ENCODE peak calls at places on chromosome 5, in nine cellular contexts. Q, Y, C, E, A, W, Z, D and B are unnamed samples.

GRCh38 chr5:178314961-178315820 is 82.6 kb upstream of the PHYKPL start:
- DNase-seq in Q (peak), Y (no peak), C (no peak), E (no peak), A (peak), W (no peak), Z (no peak), D (peak), B (no peak)

GRCh38 chr5:80706835-80707447 is 52.2 kb upstream of the DHFR start:
- DNase-seq in Q (no peak), Y (no peak), C (no peak), E (no peak), A (no peak), W (no peak), Z (no peak), D (no peak), B (no peak)

GRCh38 chr5:81779935-81780266 is 29.0 kb upstream of the SSBP2 start:
- DNase-seq in Q (no peak), Y (no peak), C (no peak), E (no peak), A (no peak), W (no peak), Z (no peak), D (no peak), B (no peak)

GRCh38 chr5:50958852-50959457 is 292.5 kb downstream of the PARP8 start:
- DNase-seq in Q (no peak), Y (no peak), C (no peak), E (no peak), A (no peak), W (peak), Z (peak), D (no peak), B (no peak)

GRCh38 chr5:40235471-40235870 is 444.2 kb upstream of the PTGER4 start:
- DNase-seq in Q (no peak), Y (no peak), C (no peak), E (no peak), A (no peak), W (no peak), Z (no peak), D (no peak), B (no peak)

GRCh38 chr5:113447651-113448050 is 12.9 kb upstream of the TSSK1B start:
- DNase-seq in Q (no peak), Y (no peak), C (no peak), E (no peak), A (no peak), W (no peak), Z (no peak), D (no peak), B (no peak)

GRCh38 chr5:123012321-123012720 is 24.2 kb downstream of the PPIC start:
- DNase-seq in Q (no peak), Y (no peak), C (no peak), E (no peak), A (no peak), W (no peak), Z (no peak), D (no peak), B (no peak)

GRCh38 chr5:65760504-65761275 is 38.7 kb downstream of the NLN start:
- DNase-seq in Q (no peak), Y (peak), C (peak), E (peak), A (no peak), W (peak), Z (peak), D (no peak), B (peak)

GRCh38 chr5:14853685-14854084 is 17.9 kb downstream of the ANKH start:
- DNase-seq in Q (no peak), Y (no peak), C (no peak), E (no peak), A (no peak), W (no peak), Z (no peak), D (no peak), B (no peak)

GRCh38 chr5:34524123-34524522 is 132.0 kb upstream of the RAI14 start:
- DNase-seq in Q (no peak), Y (no peak), C (no peak), E (no peak), A (no peak), W (no peak), Z (peak), D (no peak), B (no peak)

GRCh38 chr5:171770153-171770552 is 15.5 kb upstream of the SMIM23 start:
- DNase-seq in Q (no peak), Y (no peak), C (no peak), E (no peak), A (no peak), W (no peak), Z (no peak), D (no peak), B (no peak)

GRCh38 chr5:103216137-103216536 is 42.4 kb upstream of the MACIR start:
- DNase-seq in Q (no peak), Y (no peak), C (no peak), E (no peak), A (no peak), W (no peak), Z (no peak), D (no peak), B (no peak)

GRCh38 chr5:142016576-142016975 is 3.7 kb upstream of the GNPDA1 start:
- DNase-seq in Q (no peak), Y (no peak), C (no peak), E (no peak), A (no peak), W (no peak), Z (no peak), D (no peak), B (no peak)

GRCh38 chr5:36367524-36367923 is 65.8 kb upstream of the RANBP3L start:
- DNase-seq in Q (no peak), Y (no peak), C (no peak), E (no peak), A (no peak), W (no peak), Z (no peak), D (no peak), B (no peak)

GRCh38 chr5:54547711-54548250 is 30.2 kb downstream of the SNX18 start:
- DNase-seq in Q (no peak), Y (no peak), C (peak), E (peak), A (peak), W (peak), Z (peak), D (no peak), B (no peak)

GRCh38 chr5:77208507-77209163 is 1.8 kb upstream of the PDE8B start:
- DNase-seq in Q (no peak), Y (peak), C (no peak), E (peak), A (no peak), W (no peak), Z (no peak), D (peak), B (no peak)

GRCh38 chr5:167993771-167994170 is 297.7 kb upstream of the WWC1 start:
- DNase-seq in Q (no peak), Y (no peak), C (no peak), E (no peak), A (no peak), W (no peak), Z (no peak), D (no peak), B (no peak)

GRCh38 chr5:180684623-180685161 is 35.3 kb upstream of the FLT4 start:
- DNase-seq in Q (no peak), Y (no peak), C (no peak), E (no peak), A (no peak), W (no peak), Z (no peak), D (no peak), B (no peak)

GRCh38 chr5:180691046-180691445 is 41.6 kb upstream of the FLT4 start:
- DNase-seq in Q (no peak), Y (no peak), C (no peak), E (no peak), A (no peak), W (no peak), Z (no peak), D (no peak), B (no peak)

GRCh38 chr5:180690562-180690961 is 41.2 kb upstream of the FLT4 start:
- DNase-seq in Q (no peak), Y (no peak), C (no peak), E (no peak), A (no peak), W (no peak), Z (no peak), D (no peak), B (no peak)

GRCh38 chr5:180689071-180689694 is 39.8 kb upstream of the FLT4 start:
- DNase-seq in Q (no peak), Y (no peak), C (no peak), E (no peak), A (no peak), W (no peak), Z (no peak), D (no peak), B (no peak)

GRCh38 chr5:180688326-180689070 is 39.1 kb upstream of the FLT4 start:
- DNase-seq in Q (no peak), Y (no peak), C (no peak), E (no peak), A (no peak), W (no peak), Z (no peak), D (no peak), B (no peak)
- H3K27ac ChIP-seq in Q (no peak), Y (no peak), C (no peak), E (no peak), A (no peak), W (no peak), Z (no peak), D (no peak), B (no peak)

GRCh38 chr5:173513521-173513991 is 102.9 kb downstream of the BOD1 start:
- DNase-seq in Q (no peak), Y (no peak), C (no peak), E (no peak), A (no peak), W (no peak), Z (no peak), D (no peak), B (no peak)
- TF ChIP-seq CTCF in Q (no peak), Y (no peak), C (no peak), E (peak), A (no peak), W (no peak), Z (no peak), D (no peak), B (no peak)

GRCh38 chr5:66972004-66972403 is 224.6 kb downstream of the CD180 start:
- DNase-seq in Q (no peak), Y (no peak), C (no peak), E (no peak), A (no peak), W (no peak), Z (no peak), D (no peak), B (no peak)

GRCh38 chr5:66979738-66980137 is 216.9 kb downstream of the CD180 start:
- DNase-seq in Q (no peak), Y (no peak), C (no peak), E (no peak), A (no peak), W (no peak), Z (no peak), D (no peak), B (no peak)

GRCh38 chr5:66969963-66970362 is 226.6 kb downstream of the CD180 start:
- DNase-seq in Q (no peak), Y (no peak), C (no peak), E (no peak), A (no peak), W (no peak), Z (no peak), D (no peak), B (no peak)

GRCh38 chr5:66976108-66976507 is 220.5 kb downstream of the CD180 start:
- DNase-seq in Q (no peak), Y (no peak), C (no peak), E (no peak), A (no peak), W (no peak), Z (no peak), D (no peak), B (no peak)

DNA sequence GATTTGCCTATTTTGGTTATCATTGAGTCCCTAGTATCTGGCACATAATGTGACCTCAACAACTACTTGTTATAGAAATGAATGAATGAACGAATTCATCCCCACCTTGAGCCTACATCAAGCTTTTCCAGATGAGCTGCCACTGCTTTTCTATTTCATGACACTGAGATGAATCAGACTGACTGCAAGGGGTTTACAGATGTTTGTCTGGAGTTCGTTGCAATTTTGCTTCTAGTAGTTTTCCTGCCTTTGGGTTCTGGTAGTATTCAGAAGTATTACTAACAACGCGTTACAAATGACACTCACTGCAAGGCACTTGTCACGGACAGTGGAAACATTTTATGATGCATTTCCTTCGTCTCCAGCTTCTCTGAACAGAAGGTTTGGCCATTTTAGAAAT is 222.3 kb downstream of the CD180 start:
- DNase-seq in Q (no peak), Y (no peak), C (no peak), E (no peak), A (no peak), W (no peak), Z (no peak), D (no peak), B (no peak)
- H3K4me3 ChIP-seq in Q (no peak), Y (no peak), C (no peak), E (no peak), A (no peak), W (no peak), Z (no peak), D (no peak), B (no peak)

DNA sequence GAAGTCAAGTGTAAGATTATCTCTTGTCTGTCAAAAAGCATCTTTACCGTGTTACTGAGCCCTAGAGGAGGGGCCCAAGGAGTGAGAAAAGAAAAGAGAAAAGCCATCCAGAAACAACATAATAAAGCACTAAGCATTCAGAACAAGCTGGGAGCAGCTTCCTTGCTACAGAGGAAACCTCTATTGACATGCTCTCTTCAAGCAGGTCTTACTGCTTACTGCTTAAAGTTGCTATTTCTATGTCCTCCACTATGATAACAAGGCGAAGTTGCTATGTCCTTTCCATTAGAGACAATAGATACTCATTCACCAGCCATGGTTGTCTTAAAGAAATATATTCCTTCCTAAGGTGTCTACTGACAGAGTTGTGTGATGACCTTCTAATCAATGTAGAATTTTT is 297.3 kb downstream of the CETN3 start:
- DNase-seq in Q (no peak), Y (no peak), C (no peak), E (no peak), A (no peak), W (no peak), Z (no peak), D (no peak), B (no peak)
- H3K27ac ChIP-seq in Q (no peak), Y (no peak), C (peak), E (no peak), A (no peak), W (no peak), Z (no peak), D (no peak), B (peak)

GRCh38 chr5:134027203-134027582 is 22.4 kb upstream of the VDAC1 start:
- DNase-seq in Q (no peak), Y (no peak), C (no peak), E (no peak), A (no peak), W (no peak), Z (no peak), D (no peak), B (no peak)

GRCh38 chr5:134028496-134028895 is 23.7 kb upstream of the VDAC1 start:
- DNase-seq in Q (no peak), Y (no peak), C (no peak), E (no peak), A (no peak), W (no peak), Z (no peak), D (no peak), B (no peak)

GRCh38 chr5:134024811-134025210 is 20.0 kb upstream of the VDAC1 start:
- DNase-seq in Q (no peak), Y (no peak), C (no peak), E (no peak), A (no peak), W (no peak), Z (no peak), D (no peak), B (no peak)

GRCh38 chr5:134025786-134026185 is 21.0 kb upstream of the VDAC1 start:
- DNase-seq in Q (no peak), Y (no peak), C (no peak), E (no peak), A (no peak), W (no peak), Z (no peak), D (no peak), B (no peak)

DNA sequence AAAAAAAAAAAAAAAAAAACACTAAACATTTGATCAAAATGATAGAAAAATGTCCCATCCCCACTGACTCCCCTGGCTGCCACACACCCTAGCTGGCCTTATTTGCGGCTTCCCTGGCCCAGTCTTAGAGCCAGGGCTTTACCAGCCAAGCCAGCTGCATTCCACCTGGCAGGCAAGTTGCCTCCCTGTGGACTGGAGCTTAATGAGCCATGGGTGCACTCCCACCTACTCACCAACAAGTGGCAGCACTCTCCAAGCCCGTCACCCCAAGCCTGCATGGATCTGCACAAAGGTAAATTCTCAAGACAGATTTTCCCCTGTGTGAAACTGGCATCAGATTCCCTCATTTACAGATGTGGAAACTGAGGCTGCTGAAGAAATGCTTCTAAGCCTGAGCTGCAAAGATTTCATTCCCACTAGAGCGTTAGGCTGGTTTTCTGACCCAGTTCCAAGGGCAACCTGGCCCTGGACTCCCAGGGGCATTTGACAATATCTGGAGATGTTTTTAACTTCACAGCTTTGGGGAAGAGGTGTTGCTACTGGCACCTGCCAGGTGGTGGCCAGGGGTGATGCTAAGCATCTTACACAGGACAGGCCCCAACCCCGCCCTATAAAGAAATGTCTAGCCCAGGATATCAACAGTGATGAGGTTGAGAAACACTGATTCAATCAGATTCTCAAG is 21.9 kb upstream of the VDAC1 start:
- DNase-seq in Q (no peak), Y (peak), C (no peak), E (peak), A (no peak), W (peak), Z (peak), D (no peak), B (no peak)
- TF ChIP-seq CTCF in Q (peak), Y (no peak), C (peak), E (peak), A (no peak), W (peak), Z (peak), D (peak), B (peak)

DNA sequence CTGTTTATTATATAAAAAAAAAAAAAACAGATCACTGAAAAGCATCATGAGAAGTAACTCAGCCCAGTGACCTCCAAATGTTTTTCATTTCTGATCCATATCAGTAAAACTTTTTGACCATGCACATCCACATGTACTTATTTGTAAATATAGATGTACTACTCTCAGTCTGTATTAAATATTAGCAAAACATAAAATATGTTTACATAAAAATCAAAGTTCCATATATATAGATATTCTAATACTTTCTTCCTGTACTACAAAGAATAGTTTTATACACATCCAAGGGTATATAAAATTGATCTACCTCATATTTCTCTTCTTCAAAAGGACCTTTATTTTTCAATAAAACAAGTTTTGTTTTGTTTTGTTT is 309.1 kb downstream of the RAB3C start:
- DNase-seq in Q (no peak), Y (no peak), C (no peak), E (no peak), A (no peak), W (no peak), Z (no peak), D (no peak), B (no peak)
- H3K4me3 ChIP-seq in Q (no peak), Y (no peak), C (no peak), E (no peak), A (no peak), W (no peak), Z (peak), D (no peak), B (no peak)

DNA sequence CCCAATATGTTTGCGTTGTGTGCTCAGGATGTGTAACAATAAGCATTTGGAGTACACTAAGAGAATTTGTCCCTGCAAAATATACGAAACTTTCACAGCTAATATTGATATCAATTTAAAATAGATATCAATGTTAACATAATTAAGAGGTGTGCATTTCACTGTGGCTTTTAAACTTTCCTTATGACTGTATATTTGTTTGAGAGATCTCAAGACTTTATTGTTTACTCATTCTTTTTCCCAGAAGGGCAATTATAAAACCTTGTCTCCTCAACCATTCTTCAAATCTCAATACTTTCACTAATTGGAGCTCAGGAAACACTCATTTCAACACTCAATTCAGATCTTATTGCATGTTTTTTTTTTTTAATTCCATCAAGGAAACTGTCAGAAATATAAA is 241.1 kb downstream of the PDE4D start:
- DNase-seq in Q (no peak), Y (no peak), C (no peak), E (no peak), A (no peak), W (no peak), Z (no peak), D (no peak), B (no peak)
- H3K27ac ChIP-seq in Q (no peak), Y (peak), C (no peak), E (no peak), A (no peak), W (no peak), Z (no peak), D (no peak), B (no peak)